ENCODE peak calls at places on chromosome 9, in four cellular contexts. N, K, Y and T are unnamed samples.
A peak's percentile ranks its signal among the peaks of the same experiment; 100 is the strongest.

GRCh38 chr9:128552744-128553221 is 396 bp downstream of the SPTAN1 start:
- DNase-seq in N (peak; percentile 68), K (no peak), Y (no peak), T (no peak)

GRCh38 chr9:135979472-135980166 is 18.4 kb upstream of the UBAC1 start:
- DNase-seq in N (no peak), K (no peak), Y (no peak), T (no peak)

GRCh38 chr9:120579139-120579749 is 723 bp downstream of the CDK5RAP2 start:
- DNase-seq in N (no peak), K (no peak), Y (peak; percentile 38), T (peak; percentile 22)

GRCh38 chr9:127835930-127836586 is 18.4 kb downstream of the ENG start:
- DNase-seq in N (peak; percentile 77), K (no peak), Y (no peak), T (no peak)

GRCh38 chr9:129968690-129969485 is 74.1 kb downstream of the FNBP1 start:
- DNase-seq in N (no peak), K (no peak), Y (peak; percentile 71), T (peak; percentile 81)

GRCh38 chr9:123375725-123376132 is 19.7 kb downstream of the CRB2 start:
- DNase-seq in N (no peak), K (no peak), Y (no peak), T (no peak)

GRCh38 chr9:982660-983240 is 6.3 kb downstream of the DMRT3 start:
- DNase-seq in N (no peak), K (no peak), Y (no peak), T (peak; percentile 38)

GRCh38 chr9:2788948-2789347 is 54.9 kb downstream of the PUM3 start:
- DNase-seq in N (no peak), K (no peak), Y (no peak), T (no peak)

GRCh38 chr9:72772641-72773040 is 180.2 kb downstream of the ALDH1A1 start:
- DNase-seq in N (no peak), K (no peak), Y (no peak), T (no peak)

GRCh38 chr9:15837079-15837679 is 284.3 kb downstream of the CCDC171 start:
- DNase-seq in N (no peak), K (no peak), Y (peak; percentile 45), T (peak; percentile 46)

GRCh38 chr9:120593250-120593954 is 13.4 kb upstream of the CDK5RAP2 start:
- DNase-seq in N (no peak), K (no peak), Y (no peak), T (no peak)

GRCh38 chr9:108673386-108673785 is 182.4 kb downstream of the ACTL7B start:
- DNase-seq in N (no peak), K (no peak), Y (peak; percentile 64), T (peak; percentile 91)

GRCh38 chr9:102499468-102499867 is 495.7 kb upstream of the CYLC2 start:
- DNase-seq in N (no peak), K (no peak), Y (no peak), T (no peak)

GRCh38 chr9:111961575-111961974 is 65.0 kb downstream of the UGCG start:
- DNase-seq in N (no peak), K (no peak), Y (no peak), T (peak; percentile 72)

GRCh38 chr9:98080346-98080745 is 23.8 kb downstream of the NANS start:
- DNase-seq in N (no peak), K (no peak), Y (no peak), T (no peak)

GRCh38 chr9:123312306-123312877 is 43.6 kb upstream of the CRB2 start:
- DNase-seq in N (no peak), K (no peak), Y (no peak), T (no peak)

GRCh38 chr9:123033352-123033751 is at the start of gene GPR21:
- DNase-seq in N (no peak), K (no peak), Y (no peak), T (no peak)

GRCh38 chr9:1200847-1201251 is 150.7 kb downstream of the DMRT2 start:
- DNase-seq in N (peak; percentile 50), K (no peak), Y (no peak), T (no peak)

GRCh38 chr9:69012690-69013403 is 1.1 kb downstream of the PRKACG start:
- DNase-seq in N (no peak), K (no peak), Y (no peak), T (no peak)

GRCh38 chr9:85404911-85405580 is 336.7 kb downstream of the AGTPBP1 start:
- DNase-seq in N (no peak), K (no peak), Y (peak; percentile 42), T (peak; percentile 59)

GRCh38 chr9:8429768-8430167 is 630.2 kb upstream of the DMAC1 start:
- DNase-seq in N (no peak), K (no peak), Y (no peak), T (no peak)

GRCh38 chr9:82721596-82721995 is 341.3 kb downstream of the RASEF start:
- DNase-seq in N (no peak), K (no peak), Y (no peak), T (peak; percentile 50)

GRCh38 chr9:70112981-70113380 is 69.3 kb downstream of the MAMDC2 start:
- DNase-seq in N (no peak), K (no peak), Y (no peak), T (no peak)

GRCh38 chr9:130660683-130661460 is 3.5 kb upstream of the PRDM12 start:
- DNase-seq in N (no peak), K (no peak), Y (no peak), T (no peak)

GRCh38 chr9:99433555-99433954 is 211.5 kb downstream of the SEC61B start:
- DNase-seq in N (peak; percentile 68), K (peak; percentile 21), Y (peak; percentile 83), T (peak; percentile 92)

GRCh38 chr9:110977259-110977709 is 61.0 kb downstream of the LPAR1 start:
- DNase-seq in N (no peak), K (no peak), Y (peak; percentile 90), T (peak; percentile 97)

GRCh38 chr9:124439661-124440243 is 10.5 kb upstream of the ADGRD2 start:
- DNase-seq in N (no peak), K (no peak), Y (no peak), T (no peak)

GRCh38 chr9:128685022-128685332 is 4.0 kb upstream of the SET start:
- DNase-seq in N (no peak), K (no peak), Y (no peak), T (no peak)

GRCh38 chr9:131954299-131954698 is 125.4 kb downstream of the MED27 start:
- DNase-seq in N (no peak), K (no peak), Y (peak; percentile 20), T (peak; percentile 30)

GRCh38 chr9:115192835-115193234 is 74.9 kb upstream of the TNC start:
- DNase-seq in N (no peak), K (no peak), Y (no peak), T (no peak)

GRCh38 chr9:115193777-115194176 is 75.8 kb upstream of the TNC start:
- DNase-seq in N (no peak), K (no peak), Y (no peak), T (no peak)

GRCh38 chr9:115198018-115198417 is 80.1 kb upstream of the TNC start:
- DNase-seq in N (peak; percentile 39), K (peak; percentile 21), Y (peak; percentile 72), T (peak; percentile 76)

GRCh38 chr9:115194216-115194615 is 76.3 kb upstream of the TNC start:
- DNase-seq in N (no peak), K (no peak), Y (no peak), T (no peak)

DNA sequence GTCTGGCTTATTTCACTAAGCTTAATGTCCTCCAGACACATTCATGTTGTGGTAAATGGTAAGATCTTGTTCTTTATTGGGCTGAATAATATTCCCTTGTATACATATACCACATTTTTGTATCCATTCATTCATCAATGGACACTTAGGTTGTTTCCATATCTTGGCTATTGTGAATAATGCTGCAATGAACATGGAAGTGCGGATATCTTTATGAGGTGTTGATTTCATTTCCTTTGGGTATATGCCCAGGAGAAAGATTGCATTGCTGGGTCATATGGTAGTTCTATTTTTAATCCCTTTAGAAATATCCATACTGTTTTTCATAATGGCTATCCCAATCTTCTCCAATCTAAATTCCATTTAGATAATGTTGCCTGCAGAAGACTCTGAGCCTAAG is 77.9 kb upstream of the TNC start:
- DNase-seq in N (no peak), K (no peak), Y (no peak), T (no peak)
- TF ChIP-seq CTCF in N (no peak), K (no peak), Y (no peak), T (no peak)

DNA sequence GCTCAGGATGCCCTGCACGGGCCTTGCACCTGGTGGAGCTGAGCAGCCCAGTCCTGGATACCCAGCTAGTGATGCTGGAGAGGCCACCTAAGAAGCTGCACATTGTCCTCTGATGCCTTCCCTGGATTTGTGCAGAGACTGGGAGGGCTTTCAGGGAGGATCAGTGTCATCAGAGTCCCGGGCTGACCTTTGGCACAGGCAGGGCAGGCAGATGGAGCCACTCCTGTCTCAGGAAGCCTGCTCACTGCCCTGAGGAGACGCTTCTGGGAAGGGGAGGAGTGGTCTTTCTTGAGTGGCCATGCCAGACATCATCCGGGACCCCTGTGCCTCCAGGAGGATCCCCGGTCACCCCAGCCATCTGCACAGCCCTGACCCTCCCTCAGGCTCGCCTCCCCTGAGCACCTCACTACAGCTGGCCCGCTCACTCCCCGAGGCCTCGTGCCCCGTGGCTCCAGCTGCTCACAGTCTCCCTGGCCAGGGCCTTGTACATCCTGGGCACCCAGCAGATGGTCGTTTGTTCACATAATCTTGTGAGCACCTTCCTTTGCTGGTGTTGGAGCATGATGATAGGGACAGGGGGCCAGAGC is 47.2 kb upstream of the FCN2 start:
- DNase-seq in N (no peak), K (no peak), Y (no peak), T (no peak)
- H3K36me3 ChIP-seq in N (peaks cover 14% of the 10 kb centered on the region), K (peaks cover 81% of the 10 kb centered on the region), Y (no peaks in the 10 kb centered on the region), T (peaks cover 1% of the 10 kb centered on the region)

DNA sequence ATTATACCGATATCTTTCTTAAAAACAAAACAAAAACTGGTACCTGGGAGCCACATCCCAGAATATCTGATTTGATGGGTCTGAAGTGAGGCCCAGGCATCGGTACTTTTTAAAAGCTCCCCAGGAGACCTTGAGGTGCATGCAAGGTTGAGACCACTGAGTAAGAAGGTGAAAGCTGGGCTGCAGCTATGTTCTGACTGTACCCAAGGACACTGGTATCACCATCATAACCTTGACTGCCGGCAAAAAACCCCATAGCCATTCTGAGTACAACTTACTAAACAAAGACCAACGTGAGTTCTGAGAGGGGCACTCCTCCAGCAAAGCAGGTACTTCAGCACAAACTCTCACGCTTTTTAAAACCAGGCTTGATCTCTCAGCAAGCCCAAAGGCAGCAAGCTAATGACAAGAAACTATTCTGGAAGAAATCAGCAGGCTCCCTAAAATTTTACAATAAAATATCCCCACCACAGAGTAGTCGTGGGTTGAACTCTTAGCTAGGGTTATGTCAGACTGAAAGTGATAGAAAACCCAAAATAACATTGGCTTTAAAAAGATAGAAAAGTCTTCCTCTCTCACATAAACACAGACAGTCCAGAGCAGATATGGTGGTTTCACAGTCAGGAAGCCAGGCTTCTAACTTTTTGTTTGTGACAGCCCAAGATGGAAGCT is 263.9 kb downstream of the SAXO1 start:
- DNase-seq in N (no peak), K (no peak), Y (no peak), T (no peak)
- H3K4me3 ChIP-seq in N (no peak overlapping the region), K (no peak overlapping the region), Y (no peak overlapping the region), T (no peak overlapping the region)

DNA sequence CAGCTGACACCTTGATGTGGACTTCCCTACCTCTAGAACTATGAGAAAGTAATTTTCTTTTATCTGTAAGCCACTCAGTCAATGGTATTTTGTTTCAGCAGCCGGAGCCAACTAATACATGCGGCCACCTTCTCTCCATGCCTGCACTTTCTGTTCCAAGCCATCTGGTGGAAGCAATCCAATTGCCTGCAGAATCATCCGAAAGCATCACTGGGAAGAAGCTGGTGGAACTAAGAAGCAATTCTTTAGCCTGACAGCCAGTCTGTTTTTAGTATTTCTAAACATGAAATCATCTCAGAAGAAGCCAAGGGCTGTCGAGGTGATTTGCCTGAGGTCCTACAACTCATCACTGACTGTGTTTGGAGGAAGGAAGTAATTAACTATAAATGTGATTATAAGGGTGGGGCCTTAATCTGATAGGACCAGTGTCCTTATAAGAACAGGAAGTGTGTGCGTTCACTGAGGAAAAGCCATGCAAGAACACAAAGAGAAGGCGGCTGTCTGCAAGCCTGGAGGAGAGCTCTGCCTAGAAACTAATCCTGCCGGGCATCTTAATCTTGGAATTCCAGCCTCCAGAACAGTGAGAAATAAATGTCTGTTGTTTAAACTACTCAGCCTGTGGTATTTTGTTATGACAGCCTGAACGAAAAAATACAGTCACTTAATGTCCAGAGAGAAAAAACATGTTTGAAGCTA is 49.1 kb downstream of the NXNL2 start:
- DNase-seq in N (no peak), K (no peak), Y (peak; percentile 65), T (peak; percentile 30)
- TF ChIP-seq CTCF in N (no peak), K (no peak), Y (no peak), T (no peak)